ENCODE peak calls at places on chromosomes 13 and 19, in six cellular contexts. P is fibroblast of pulmonary artery, D is Peyer's patch, O is cardiac fibroblast, E is fibroblast of lung, Q is brain microvascular endothelial cell. U is an unnamed sample.

GRCh38 chr19:39402417-39403297 is 4.0 kb upstream of the ZFP36 start:
- DNase-seq in Q (peak; percentile 88), P (peak; percentile 97), O (peak; percentile 91), E (peak; percentile 79), D (peak; percentile 93), U (peak; percentile 94)

GRCh38 chr19:47608908-47609879 is at the start of gene BICRA:
- DNase-seq in E (peak; percentile 66), O (peak; percentile 78), Q (no peak), P (peak; percentile 83), D (peak; percentile 90), U (peak; percentile 69)

GRCh38 chr19:6590458-6591319 is at the start of gene CD70:
- DNase-seq in E (peak; percentile 45), P (no peak), D (no peak), O (no peak), Q (no peak), U (no peak)

GRCh38 chr19:7247160-7247559 is 47.1 kb downstream of the INSR start:
- DNase-seq in P (no peak), Q (no peak), D (no peak), O (no peak), E (no peak), U (no peak)

GRCh38 chr19:55692681-55693081 is 17.7 kb downstream of the EPN1 start:
- DNase-seq in O (no peak), E (no peak), P (no peak), D (peak; percentile 43), Q (no peak), U (no peak)

GRCh38 chr19:7575426-7576040 is 20.1 kb upstream of the CAMSAP3 start:
- DNase-seq in O (peak; percentile 20), P (no peak), D (no peak), Q (peak; percentile 17), E (no peak), U (peak; percentile 28)

GRCh38 chr13:111395511-111396393 is 75.3 kb downstream of the TEX29 start:
- DNase-seq in P (no peak), E (no peak), O (no peak), D (peak; percentile 15), Q (no peak), U (no peak)

GRCh38 chr19:5321851-5322681 is 18.5 kb downstream of the PTPRS start:
- DNase-seq in O (no peak), Q (no peak), D (no peak), P (no peak), E (no peak), U (no peak)

GRCh38 chr13:112991611-112992010 is 22.6 kb downstream of the MCF2L start:
- DNase-seq in Q (no peak), D (no peak), E (no peak), O (no peak), P (no peak), U (no peak)

GRCh38 chr13:19604306-19604705 is 29.2 kb upstream of the MPHOSPH8 start:
- DNase-seq in P (no peak), Q (no peak), O (no peak), E (no peak), D (no peak), U (no peak)

GRCh38 chr13:24684600-24684998 is 4.4 kb downstream of the ATP12A start:
- DNase-seq in P (no peak), Q (no peak), D (no peak), E (no peak), O (peak; percentile 7), U (peak; percentile 42)

GRCh38 chr13:90613076-90613795 is 734.3 kb upstream of the MIR17HG start:
- DNase-seq in D (no peak), Q (no peak), E (no peak), O (no peak), P (no peak), U (no peak)

GRCh38 chr13:99956473-99957349 is 14.9 kb downstream of the ZIC5 start:
- DNase-seq in O (no peak), P (no peak), E (no peak), Q (no peak), D (no peak), U (no peak)
- TF ChIP-seq CTCF in O (no peak), P (no peak), E (no peak), Q (no peak), D (no peak), U (no peak)

GRCh38 chr13:78600317-78600899 is 2.9 kb downstream of the POU4F1 start:
- DNase-seq in Q (no peak), D (no peak), E (no peak), O (no peak), P (no peak), U (no peak)

GRCh38 chr13:78601124-78601885 is 2.0 kb downstream of the POU4F1 start:
- DNase-seq in E (peak; percentile 14), P (peak; percentile 33), O (no peak), Q (no peak), D (peak; percentile 53), U (peak; percentile 12)

GRCh38 chr13:78602561-78603239 is 652 bp downstream of the POU4F1 start:
- DNase-seq in O (no peak), D (no peak), P (no peak), E (no peak), Q (no peak), U (no peak)

GRCh38 chr13:78603240-78603947 is at the start of gene POU4F1:
- DNase-seq in E (peak; percentile 11), Q (no peak), D (peak; percentile 67), O (no peak), P (peak; percentile 29), U (peak; percentile 30)

DNA sequence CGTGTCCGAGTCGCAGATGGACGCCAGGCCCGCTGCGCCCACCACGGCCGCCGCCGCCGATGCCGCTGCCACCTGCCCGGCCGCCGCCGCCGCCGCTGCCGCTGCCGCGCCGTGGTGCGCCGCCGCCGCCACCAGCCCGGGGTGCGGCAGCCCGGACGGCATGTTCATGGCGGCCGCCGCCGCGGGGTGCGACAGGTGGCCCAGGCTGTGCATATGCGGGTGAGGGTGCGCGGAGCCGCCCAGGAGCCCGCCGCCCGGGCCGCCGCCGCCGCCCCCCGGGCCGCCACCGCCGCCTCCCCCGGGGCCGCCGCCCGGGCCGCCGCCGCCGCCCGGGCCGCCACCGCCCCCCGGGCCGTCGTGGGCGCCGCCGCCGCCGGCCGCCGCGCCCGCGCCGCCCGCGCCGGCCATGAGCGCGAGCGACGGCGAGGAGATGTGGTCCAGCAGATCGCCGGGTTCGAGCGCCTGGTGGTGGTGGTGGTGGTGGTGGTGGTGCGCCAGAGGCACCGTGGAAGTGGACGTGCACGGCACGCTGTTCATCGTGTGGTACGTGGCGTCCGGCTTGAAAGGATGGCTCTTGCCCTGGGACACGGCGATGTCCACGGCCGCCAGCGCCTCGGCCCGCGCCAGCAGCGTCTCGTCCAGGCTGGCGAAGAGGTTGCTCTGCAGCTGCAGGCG is 1.3 kb downstream of the POU4F1 start:
- DNase-seq in O (no peak), Q (no peak), D (no peak), E (no peak), P (no peak), U (no peak)
- H3K4me3 ChIP-seq in O (no peak overlapping the region), Q (no peak overlapping the region), D (peak overlapping the region; percentile 48), E (no peak overlapping the region), P (no peak overlapping the region), U (no peak overlapping the region)

DNA sequence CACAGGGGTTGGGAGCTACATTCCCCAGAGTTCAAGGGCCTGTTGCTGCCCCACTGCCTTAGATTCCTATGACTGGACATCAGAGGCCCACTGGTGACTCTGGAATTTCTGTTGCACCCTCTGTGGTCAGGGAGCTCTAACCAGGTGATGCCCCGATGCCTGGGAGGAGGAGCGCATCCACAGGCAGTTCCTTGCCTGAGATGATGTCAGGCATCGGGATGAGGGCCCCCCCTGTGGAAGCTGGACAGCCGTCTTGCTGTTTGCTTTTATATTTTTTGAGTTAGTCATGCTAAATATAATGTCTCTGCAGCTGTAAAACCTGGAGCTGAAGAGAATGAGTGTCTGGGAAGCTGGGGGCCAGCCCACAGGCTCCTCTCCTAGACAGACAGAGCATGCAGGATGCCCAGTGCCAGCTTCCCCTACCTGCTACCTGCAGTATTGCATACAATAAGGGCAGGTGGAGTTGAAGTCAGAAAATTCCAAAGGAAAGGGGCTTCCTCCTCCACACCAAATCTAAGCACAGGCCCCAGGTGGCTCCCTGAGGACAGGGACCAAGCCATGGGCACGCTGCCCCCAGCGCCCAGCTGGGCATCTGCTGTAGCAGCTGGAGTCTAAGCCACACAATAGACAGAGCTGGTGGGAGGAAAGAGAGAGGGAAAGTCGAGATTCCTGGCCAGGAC is 16.2 kb downstream of the COL4A2 start:
- DNase-seq in E (peak; percentile 96), D (no peak), O (peak; percentile 83), Q (peak; percentile 89), P (no peak), U (peak; percentile 72)
- TF ChIP-seq CTCF in E (no peak), D (no peak), O (peak; percentile 9), Q (peak; percentile 46), P (peak; percentile 16), U (peak; percentile 0)

DNA sequence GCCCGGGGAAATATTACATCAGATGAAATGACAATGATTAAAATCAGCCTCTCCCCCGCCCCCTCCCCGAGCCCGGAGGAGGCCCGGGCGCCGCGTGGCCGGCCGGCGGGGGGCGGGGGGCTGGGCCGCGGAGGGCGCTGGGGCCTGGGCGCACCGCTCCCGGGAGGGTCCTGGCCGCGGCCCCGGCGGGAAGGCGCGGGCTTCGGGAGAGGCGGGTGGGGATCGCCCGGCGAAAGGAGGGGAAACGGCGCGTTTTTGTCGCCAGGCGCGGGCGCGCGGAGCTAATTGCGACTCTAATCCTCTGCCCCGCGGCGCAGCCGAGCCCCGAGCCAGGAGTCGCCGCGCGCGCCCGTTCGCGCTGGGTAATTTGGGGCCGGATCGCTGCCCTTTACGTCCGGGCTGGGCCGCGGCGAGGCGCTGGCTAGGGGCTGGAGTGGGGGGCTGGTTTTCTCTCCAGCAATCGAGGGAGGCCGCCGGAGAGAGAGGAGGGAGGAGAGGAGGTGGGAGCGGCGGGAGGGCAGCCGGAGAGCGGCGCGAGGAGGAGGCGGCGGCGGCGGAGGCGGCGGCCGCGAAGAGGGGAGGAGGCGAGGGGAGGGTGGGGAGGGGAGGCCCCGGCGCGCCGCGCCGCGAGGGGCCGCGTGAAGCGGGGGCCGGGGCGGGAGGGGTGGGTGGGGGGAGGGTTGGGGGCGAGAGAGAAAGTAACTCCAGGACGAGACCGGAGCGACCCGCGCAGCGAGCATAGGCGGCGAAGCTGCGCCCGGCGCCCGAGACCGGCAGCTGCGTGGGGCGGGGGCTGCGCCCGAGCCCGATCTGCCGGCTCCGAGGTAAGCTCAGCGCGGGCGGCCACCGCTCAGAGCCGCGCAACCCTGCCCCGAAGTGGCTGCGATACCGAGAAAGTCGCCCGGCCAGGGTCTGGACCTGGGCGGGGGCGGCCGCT is at the start of gene KCTD15:
- DNase-seq in Q (no peak), O (peak; percentile 58), P (peak; percentile 58), D (peak; percentile 65), E (peak; percentile 59), U (no peak)
- H3K4me3 ChIP-seq in Q (peak within 1 kb of the TSS; percentile 79), O (peak within 1 kb of the TSS; percentile 79), P (peak within 1 kb of the TSS; percentile 76), D (peak within 1 kb of the TSS; percentile 90), E (peak within 1 kb of the TSS; percentile 61), U (peak within 1 kb of the TSS; percentile 52)

DNA sequence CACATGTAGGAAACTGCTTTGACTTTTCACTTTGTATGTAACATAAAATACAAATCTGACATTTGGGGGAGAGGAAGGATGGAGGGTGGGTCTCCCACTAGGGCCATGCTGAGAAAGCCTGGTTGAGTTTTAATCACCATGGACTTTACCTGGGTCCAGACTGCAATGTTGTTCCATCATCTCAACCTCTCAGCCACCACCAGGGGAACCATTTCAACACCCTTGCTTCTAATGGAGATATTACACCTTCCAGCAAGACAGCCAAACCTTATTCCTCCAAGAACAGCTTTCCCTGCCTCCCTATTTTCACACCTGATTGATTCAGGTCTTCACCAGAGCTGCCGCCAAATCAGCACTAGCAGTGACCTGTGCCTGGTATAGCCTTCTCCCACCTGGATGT is 56.0 kb downstream of the ZAR1L start:
- DNase-seq in O (no peak), E (no peak), D (no peak), Q (no peak), P (no peak), U (no peak)
- TF ChIP-seq CTCF in O (peak; percentile 19), E (no peak), D (no peak), Q (peak; percentile 42), P (no peak), U (no peak)

U was measured in fibroblast of mammary gland.